ENCODE peak calls at places on chromosomes 7 and 10, in nine cellular contexts. T, O, D, G, Q, Y, J, S and A are unnamed samples. For H3K9me3, the result is how much of the 10 kb centered on the place peaks cover.

GRCh38 chr7:47573758-47574472 is 8.0 kb downstream of the TNS3 start:
- DNase-seq in S (no peak), J (peak), T (no peak), D (peak), G (no peak), O (no peak), Y (peak), Q (peak), A (no peak)

GRCh38 chr7:11931306-11931705 is 99.3 kb upstream of the THSD7A start:
- DNase-seq in D (no peak), G (no peak), Y (no peak), J (no peak), Q (no peak), O (no peak), S (no peak), T (no peak), A (no peak)

GRCh38 chr10:29689001-29689400 is 54.2 kb upstream of the SVIL start:
- DNase-seq in O (no peak), G (no peak), J (no peak), Q (no peak), D (no peak), S (no peak), Y (no peak), T (no peak), A (no peak)

GRCh38 chr10:132643709-132644543 is 106.3 kb downstream of the INPP5A start:
- DNase-seq in O (no peak), G (peak), J (peak), S (no peak), Y (peak), T (no peak), Q (no peak), D (peak), A (peak)

GRCh38 chr10:13758302-13758701 is 171.5 kb downstream of the PRPF18 start:
- DNase-seq in S (no peak), J (no peak), Q (no peak), Y (no peak), T (no peak), D (no peak), G (no peak), O (peak), A (no peak)

GRCh38 chr10:119199231-119199992 is 8.0 kb upstream of the GRK5 start:
- DNase-seq in D (peak), G (no peak), Q (peak), S (no peak), T (peak), O (peak), Y (peak), J (peak), A (peak)

GRCh38 chr10:118950190-118950658 is 79.3 kb upstream of the NANOS1 start:
- DNase-seq in Q (peak), D (no peak), G (no peak), O (no peak), J (no peak), T (no peak), Y (no peak), S (no peak), A (no peak)

GRCh38 chr7:151690597-151690996 is 170.9 kb upstream of the RHEB start:
- DNase-seq in O (no peak), Y (no peak), Q (no peak), S (no peak), G (no peak), T (no peak), J (no peak), D (no peak), A (no peak)

GRCh38 chr7:45294559-45294958 is 137.0 kb downstream of the RAMP3 start:
- DNase-seq in G (no peak), Q (no peak), O (no peak), J (no peak), D (no peak), T (peak), S (peak), Y (no peak), A (no peak)

GRCh38 chr7:123305840-123306375 is 106.1 kb upstream of the SLC13A1 start:
- DNase-seq in S (no peak), T (no peak), O (no peak), Y (no peak), G (no peak), Q (no peak), J (no peak), D (no peak), A (no peak)

GRCh38 chr7:28745351-28745750 is 212.8 kb downstream of the TRIL start:
- DNase-seq in T (peak), O (no peak), G (no peak), Q (no peak), D (no peak), S (no peak), J (no peak), Y (no peak), A (no peak)

GRCh38 chr7:138316421-138317043 is 143.5 kb upstream of the TRIM24 start:
- DNase-seq in S (no peak), J (no peak), D (no peak), T (no peak), Q (no peak), O (no peak), Y (no peak), G (no peak), A (no peak)

GRCh38 chr7:47765373-47765979 is 182.8 kb downstream of the PKD1L1 start:
- DNase-seq in J (no peak), T (no peak), S (no peak), O (no peak), Q (no peak), D (no peak), G (no peak), Y (no peak), A (no peak)

GRCh38 chr10:76711374-76711997 is 926.1 kb downstream of the KCNMA1 start:
- DNase-seq in Y (no peak), D (no peak), S (no peak), G (no peak), O (no peak), Q (no peak), J (no peak), T (no peak), A (no peak)

GRCh38 chr10:89129850-89130396 is 77.2 kb downstream of the CH25H start:
- DNase-seq in Y (no peak), D (no peak), O (no peak), Q (peak), T (peak), G (no peak), S (no peak), J (no peak), A (peak)

GRCh38 chr7:106563466-106564150 is 97.3 kb downstream of the CCDC71L start:
- DNase-seq in D (no peak), T (no peak), Y (no peak), O (no peak), S (no peak), J (no peak), Q (no peak), G (no peak), A (no peak)

GRCh38 chr7:19397917-19398316 is 252.7 kb upstream of the FERD3L start:
- DNase-seq in T (no peak), G (no peak), Q (no peak), J (no peak), O (no peak), Y (no peak), D (no peak), S (no peak), A (no peak)

GRCh38 chr7:21429786-21430574 is 2.1 kb downstream of the SP4 start:
- DNase-seq in J (no peak), D (no peak), S (no peak), O (no peak), G (no peak), Q (no peak), T (no peak), Y (peak), A (no peak)

GRCh38 chr7:105677803-105678583 is 96.7 kb upstream of the EFCAB10 start:
- DNase-seq in T (no peak), J (no peak), S (no peak), D (no peak), G (peak), Y (no peak), O (no peak), Q (peak), A (peak)

GRCh38 chr7:4879401-4880081 is 4.0 kb downstream of the RADIL start:
- DNase-seq in S (no peak), D (no peak), G (no peak), Y (no peak), J (no peak), Q (no peak), O (no peak), T (no peak), A (no peak)

GRCh38 chr10:129533281-129533680 is 66.2 kb downstream of the MGMT start:
- DNase-seq in O (no peak), Q (no peak), G (no peak), D (peak), T (no peak), S (no peak), Y (no peak), J (no peak), A (no peak)

GRCh38 chr10:129099486-129099885 is 367.6 kb upstream of the MGMT start:
- DNase-seq in J (no peak), Q (no peak), S (no peak), T (no peak), G (no peak), D (no peak), Y (no peak), O (no peak), A (no peak)

GRCh38 chr7:52270301-52270700 is 765.1 kb upstream of the POM121L12 start:
- DNase-seq in D (no peak), Y (no peak), Q (no peak), S (no peak), J (no peak), O (no peak), T (no peak), G (no peak), A (no peak)

GRCh38 chr7:35993113-35993512 is 159.9 kb upstream of the EEPD1 start:
- DNase-seq in S (no peak), G (no peak), Q (no peak), O (no peak), T (no peak), Y (no peak), D (no peak), J (no peak), A (no peak)

GRCh38 chr10:69327463-69328345 is 49.4 kb downstream of the HK1 start:
- DNase-seq in D (no peak), Y (peak), Q (peak), J (peak), O (peak), T (peak), S (peak), G (peak), A (peak)
- TF ChIP-seq POLR2A in D (no peak), Y (no peak), Q (no peak), J (peak), O (peak), T (no peak), S (no peak), G (no peak), A (no peak)

GRCh38 chr7:141572175-141572574 is 21.0 kb downstream of the AGK start:
- DNase-seq in G (no peak), O (no peak), Y (no peak), D (no peak), T (no peak), J (no peak), Q (no peak), S (no peak), A (no peak)
- H3K9me3 ChIP-seq in G (under half), O (under half), Y (under half), D (under half), T (under half), J (under half), Q (under half), S (under half), A (under half)

GRCh38 chr7:128867842-128868623 is 5.4 kb downstream of the ATP6V1F start:
- DNase-seq in O (no peak), D (no peak), J (no peak), Q (no peak), Y (no peak), T (no peak), G (no peak), S (no peak), A (peak)
- TF ChIP-seq POLR2A in O (no peak), D (no peak), J (no peak), Q (no peak), Y (no peak), T (no peak), G (no peak), S (no peak), A (no peak)

GRCh38 chr10:79287973-79288715 is 59.1 kb upstream of the PPIF start:
- DNase-seq in O (no peak), T (no peak), J (no peak), Q (no peak), S (no peak), Y (no peak), D (no peak), G (no peak), A (no peak)
- H3K9me3 ChIP-seq in O (under half), T (under half), J (under half), Q (under half), S (under half), Y (under half), D (under half), G (under half), A (under half)

GRCh38 chr7:128869138-128869943 is 6.7 kb downstream of the ATP6V1F start:
- DNase-seq in Q (peak), D (no peak), G (peak), O (peak), Y (peak), T (peak), S (no peak), J (no peak), A (peak)
- TF ChIP-seq POLR2A in Q (no peak), D (no peak), G (no peak), O (no peak), Y (no peak), T (no peak), S (no peak), J (peak), A (no peak)